ENCODE peak calls at places on chromosomes 6 and 20, in seven cellular contexts. One of them, this sample, is unnamed.

GRCh38 chr6:111096246-111096645 is 8.9 kb downstream of the SLC16A10 start:
- DNase-seq in PC-3: peak
- DNase-seq in GM12878: no peak
- DNase-seq in endodermal cell: no peak
- DNase-seq in HepG2: no peak
- DNase-seq in colonic mucosa: peak
- DNase-seq in keratinocyte: peak
- DNase-seq in this sample: peak

GRCh38 chr6:142861711-142862110 is 83.3 kb downstream of the HIVEP2 start:
- DNase-seq in HepG2: no peak
- DNase-seq in PC-3: no peak
- DNase-seq in keratinocyte: no peak
- DNase-seq in colonic mucosa: no peak
- DNase-seq in GM12878: no peak
- DNase-seq in endodermal cell: no peak
- DNase-seq in this sample: no peak

GRCh38 chr6:163529605-163530004 is 115.1 kb downstream of the QKI start:
- DNase-seq in endodermal cell: no peak
- DNase-seq in PC-3: peak
- DNase-seq in HepG2: no peak
- DNase-seq in keratinocyte: peak
- DNase-seq in colonic mucosa: no peak
- DNase-seq in GM12878: no peak
- DNase-seq in this sample: no peak

GRCh38 chr6:39078695-39079094 is 30.1 kb downstream of the GLP1R start:
- DNase-seq in colonic mucosa: no peak
- DNase-seq in HepG2: no peak
- DNase-seq in endodermal cell: peak
- DNase-seq in PC-3: no peak
- DNase-seq in keratinocyte: no peak
- DNase-seq in GM12878: no peak
- DNase-seq in this sample: no peak

GRCh38 chr6:33744001-33744848 is 2.5 kb downstream of the IP6K3 start:
- DNase-seq in endodermal cell: peak
- DNase-seq in GM12878: no peak
- DNase-seq in keratinocyte: peak
- DNase-seq in PC-3: peak
- DNase-seq in HepG2: peak
- DNase-seq in colonic mucosa: peak
- DNase-seq in this sample: no peak

GRCh38 chr6:127100510-127101140 is 17.8 kb upstream of the RSPO3 start:
- DNase-seq in endodermal cell: no peak
- DNase-seq in PC-3: peak
- DNase-seq in HepG2: no peak
- DNase-seq in colonic mucosa: no peak
- DNase-seq in GM12878: no peak
- DNase-seq in keratinocyte: no peak
- DNase-seq in this sample: no peak

GRCh38 chr6:56513631-56514030 is 129.1 kb downstream of the DST start:
- DNase-seq in GM12878: no peak
- DNase-seq in HepG2: no peak
- DNase-seq in colonic mucosa: no peak
- DNase-seq in keratinocyte: no peak
- DNase-seq in endodermal cell: no peak
- DNase-seq in PC-3: peak
- DNase-seq in this sample: no peak

GRCh38 chr6:116215414-116215813 is 38.5 kb downstream of the TSPYL4 start:
- DNase-seq in GM12878: no peak
- DNase-seq in PC-3: peak
- DNase-seq in endodermal cell: no peak
- DNase-seq in colonic mucosa: no peak
- DNase-seq in keratinocyte: no peak
- DNase-seq in HepG2: no peak
- DNase-seq in this sample: no peak

GRCh38 chr20:53722515-53723036 is 128.9 kb upstream of the ZNF217 start:
- DNase-seq in colonic mucosa: no peak
- DNase-seq in GM12878: no peak
- DNase-seq in HepG2: no peak
- DNase-seq in keratinocyte: no peak
- DNase-seq in endodermal cell: no peak
- DNase-seq in PC-3: no peak
- DNase-seq in this sample: no peak

GRCh38 chr6:132790450-132790849 is 8.0 kb downstream of the SLC18B1 start:
- DNase-seq in keratinocyte: no peak
- DNase-seq in colonic mucosa: no peak
- DNase-seq in GM12878: no peak
- DNase-seq in endodermal cell: no peak
- DNase-seq in HepG2: no peak
- DNase-seq in PC-3: no peak
- DNase-seq in this sample: no peak

GRCh38 chr20:13425401-13425800 is 204.3 kb downstream of the ISM1 start:
- DNase-seq in GM12878: no peak
- DNase-seq in HepG2: no peak
- DNase-seq in colonic mucosa: no peak
- DNase-seq in endodermal cell: no peak
- DNase-seq in keratinocyte: no peak
- DNase-seq in PC-3: no peak
- DNase-seq in this sample: no peak

GRCh38 chr6:138555294-138555988 is 56.1 kb upstream of the NHSL1 start:
- DNase-seq in colonic mucosa: no peak
- DNase-seq in HepG2: peak
- DNase-seq in keratinocyte: no peak
- DNase-seq in GM12878: peak
- DNase-seq in endodermal cell: peak
- DNase-seq in PC-3: peak
- DNase-seq in this sample: no peak

GRCh38 chr6:103122766-103123601 is 1729.5 kb downstream of the GRIK2 start:
- DNase-seq in endodermal cell: peak
- DNase-seq in PC-3: peak
- DNase-seq in keratinocyte: no peak
- DNase-seq in colonic mucosa: peak
- DNase-seq in GM12878: no peak
- DNase-seq in HepG2: peak
- DNase-seq in this sample: no peak

GRCh38 chr6:41497994-41498393 is 48.2 kb upstream of the FOXP4 start:
- DNase-seq in endodermal cell: no peak
- DNase-seq in keratinocyte: no peak
- DNase-seq in HepG2: no peak
- DNase-seq in PC-3: peak
- DNase-seq in colonic mucosa: no peak
- DNase-seq in GM12878: no peak
- DNase-seq in this sample: no peak

GRCh38 chr20:38676576-38676975 is 47.7 kb upstream of the SLC32A1 start:
- DNase-seq in GM12878: no peak
- DNase-seq in endodermal cell: no peak
- DNase-seq in colonic mucosa: no peak
- DNase-seq in HepG2: no peak
- DNase-seq in keratinocyte: no peak
- DNase-seq in PC-3: no peak
- DNase-seq in this sample: no peak

GRCh38 chr20:7858851-7859250 is 81.4 kb downstream of the HAO1 start:
- DNase-seq in PC-3: no peak
- DNase-seq in colonic mucosa: no peak
- DNase-seq in GM12878: no peak
- DNase-seq in endodermal cell: no peak
- DNase-seq in HepG2: no peak
- DNase-seq in keratinocyte: no peak
- DNase-seq in this sample: no peak

GRCh38 chr6:41966961-41967311 is 25.3 kb upstream of the CCND3 start:
- DNase-seq in keratinocyte: peak
- DNase-seq in endodermal cell: peak
- DNase-seq in PC-3: peak
- DNase-seq in HepG2: peak
- DNase-seq in colonic mucosa: no peak
- DNase-seq in GM12878: no peak
- DNase-seq in this sample: no peak

GRCh38 chr6:114297135-114297534 is 45.7 kb downstream of the HS3ST5 start:
- DNase-seq in HepG2: no peak
- DNase-seq in GM12878: no peak
- DNase-seq in colonic mucosa: no peak
- DNase-seq in PC-3: no peak
- DNase-seq in endodermal cell: no peak
- DNase-seq in keratinocyte: no peak
- DNase-seq in this sample: no peak

GRCh38 chr6:43709654-43710303 is 22.2 kb upstream of the MRPS18A start:
- DNase-seq in endodermal cell: peak
- DNase-seq in GM12878: no peak
- DNase-seq in keratinocyte: no peak
- DNase-seq in HepG2: no peak
- DNase-seq in colonic mucosa: no peak
- DNase-seq in PC-3: no peak
- DNase-seq in this sample: peak

DNA sequence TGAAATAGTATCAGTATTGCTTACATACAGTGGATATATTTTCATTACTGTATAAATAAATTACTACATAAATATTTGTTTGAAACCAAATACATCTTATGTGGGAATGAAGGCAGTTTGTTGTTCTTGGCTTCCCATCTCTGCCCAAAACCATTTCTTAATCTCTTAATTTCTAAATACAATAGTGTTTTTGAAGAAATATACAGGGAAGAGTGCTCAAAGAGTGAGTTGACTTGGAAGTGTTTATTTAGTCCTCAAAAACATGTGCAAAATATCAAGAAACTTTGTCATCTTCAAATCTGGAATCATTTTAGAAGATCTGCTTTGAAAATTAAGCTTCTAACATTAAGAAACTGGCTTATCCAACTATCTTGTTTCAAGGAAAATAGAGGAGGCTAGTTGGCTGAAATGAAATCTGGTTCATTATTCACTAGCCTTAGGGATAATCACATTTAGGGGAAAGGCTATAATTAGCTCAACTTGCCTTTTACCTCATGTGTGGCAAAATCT is 259.8 kb upstream of the FLRT3 start:
- DNase-seq in colonic mucosa: no peak
- DNase-seq in HepG2: no peak
- DNase-seq in PC-3: no peak
- DNase-seq in endodermal cell: no peak
- DNase-seq in keratinocyte: no peak
- DNase-seq in GM12878: no peak
- DNase-seq in this sample: no peak
- H3K9ac ChIP-seq in colonic mucosa: no peak
- H3K9ac ChIP-seq in HepG2: no peak
- H3K9ac ChIP-seq in PC-3: no peak
- H3K9ac ChIP-seq in endodermal cell: no peak
- H3K9ac ChIP-seq in keratinocyte: no peak
- H3K9ac ChIP-seq in GM12878: no peak
- H3K9ac ChIP-seq in this sample: no peak

DNA sequence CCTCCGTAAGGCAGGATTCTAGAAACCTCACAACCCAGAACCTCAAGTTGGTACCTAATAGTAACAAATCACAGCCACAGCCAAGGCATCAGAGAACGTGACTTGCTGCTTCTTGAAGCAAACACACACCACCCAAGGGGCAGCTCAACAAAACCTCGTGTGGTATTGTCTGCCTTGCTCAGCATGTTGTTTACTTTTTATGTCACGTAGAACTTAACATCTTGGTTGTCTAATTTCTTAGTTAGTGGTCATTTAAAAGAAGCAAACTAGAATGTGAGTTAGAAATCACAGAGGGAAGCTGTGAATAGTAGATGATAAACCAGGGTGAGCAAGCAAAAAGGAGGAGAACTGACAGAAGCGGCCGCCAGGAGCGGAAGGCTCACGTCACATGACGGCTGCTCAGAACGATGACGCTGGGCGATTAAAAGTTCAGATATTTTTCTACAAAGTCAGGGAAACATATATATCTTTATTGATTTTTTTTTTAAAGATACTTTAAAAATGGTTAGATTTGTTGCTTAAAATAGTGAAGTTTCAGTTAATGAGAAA is 51.5 kb upstream of the KIF25 start:
- DNase-seq in keratinocyte: no peak
- DNase-seq in endodermal cell: no peak
- DNase-seq in PC-3: no peak
- DNase-seq in colonic mucosa: no peak
- DNase-seq in GM12878: no peak
- DNase-seq in HepG2: no peak
- DNase-seq in this sample: no peak
- TF ChIP-seq CTCF in keratinocyte: no peak
- TF ChIP-seq CTCF in endodermal cell: no peak
- TF ChIP-seq CTCF in PC-3: no peak
- TF ChIP-seq CTCF in colonic mucosa: no peak
- TF ChIP-seq CTCF in GM12878: no peak
- TF ChIP-seq CTCF in HepG2: no peak
- TF ChIP-seq CTCF in this sample: peak

DNA sequence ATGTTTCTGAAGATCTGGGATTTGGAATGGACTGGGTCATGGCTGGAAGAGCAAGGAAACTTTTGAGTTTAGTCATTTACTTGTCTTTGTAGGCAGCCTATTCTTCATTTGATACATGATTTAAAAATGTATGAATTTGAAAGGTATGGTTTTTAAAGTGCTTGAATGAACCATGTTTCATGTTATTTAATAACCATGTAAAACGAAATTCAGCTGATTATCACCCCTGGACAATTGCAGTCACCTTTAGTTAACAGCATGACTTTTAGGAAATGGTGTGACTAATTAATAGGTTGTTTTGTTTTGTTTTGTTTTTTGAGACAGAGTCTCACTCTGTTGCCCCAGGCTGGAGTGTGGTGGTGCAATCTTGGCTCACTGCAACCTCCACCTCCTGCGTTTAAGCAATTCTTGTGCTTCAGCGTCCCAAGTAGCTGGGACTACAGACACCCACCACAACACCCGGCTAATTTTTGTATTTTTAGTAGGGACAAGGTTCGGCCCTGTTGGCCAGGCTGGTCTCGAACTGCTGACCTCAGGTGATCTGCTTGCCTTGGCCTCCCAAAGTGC is 2.1 kb downstream of the STX11 start:
- DNase-seq in endodermal cell: no peak
- DNase-seq in PC-3: no peak
- DNase-seq in keratinocyte: no peak
- DNase-seq in GM12878: no peak
- DNase-seq in colonic mucosa: no peak
- DNase-seq in HepG2: no peak
- DNase-seq in this sample: no peak
- H3K4me3 ChIP-seq in endodermal cell: no peak
- H3K4me3 ChIP-seq in PC-3: no peak
- H3K4me3 ChIP-seq in keratinocyte: no peak
- H3K4me3 ChIP-seq in GM12878: peak
- H3K4me3 ChIP-seq in colonic mucosa: no peak
- H3K4me3 ChIP-seq in HepG2: no peak
- H3K4me3 ChIP-seq in this sample: no peak

GRCh38 chr20:23130622-23130916 is 44.4 kb upstream of the CD93 start:
- DNase-seq in GM12878: no peak
- DNase-seq in keratinocyte: no peak
- DNase-seq in colonic mucosa: no peak
- DNase-seq in PC-3: no peak
- DNase-seq in HepG2: no peak
- DNase-seq in endodermal cell: no peak
- DNase-seq in this sample: no peak

GRCh38 chr20:23127506-23128279 is 41.6 kb upstream of the CD93 start:
- DNase-seq in GM12878: no peak
- DNase-seq in HepG2: no peak
- DNase-seq in keratinocyte: no peak
- DNase-seq in PC-3: no peak
- DNase-seq in colonic mucosa: no peak
- DNase-seq in endodermal cell: no peak
- DNase-seq in this sample: no peak

GRCh38 chr20:23129891-23130621 is 43.9 kb upstream of the CD93 start:
- DNase-seq in endodermal cell: no peak
- DNase-seq in keratinocyte: no peak
- DNase-seq in PC-3: no peak
- DNase-seq in GM12878: no peak
- DNase-seq in colonic mucosa: no peak
- DNase-seq in HepG2: no peak
- DNase-seq in this sample: no peak

GRCh38 chr20:23128461-23129125 is 42.5 kb upstream of the CD93 start:
- DNase-seq in HepG2: no peak
- DNase-seq in GM12878: no peak
- DNase-seq in PC-3: no peak
- DNase-seq in keratinocyte: no peak
- DNase-seq in colonic mucosa: no peak
- DNase-seq in endodermal cell: no peak
- DNase-seq in this sample: no peak

GRCh38 chr20:23129256-23129655 is 43.1 kb upstream of the CD93 start:
- DNase-seq in PC-3: no peak
- DNase-seq in GM12878: no peak
- DNase-seq in colonic mucosa: no peak
- DNase-seq in HepG2: no peak
- DNase-seq in keratinocyte: no peak
- DNase-seq in endodermal cell: no peak
- DNase-seq in this sample: no peak
- H3K9ac ChIP-seq in PC-3: no peak
- H3K9ac ChIP-seq in GM12878: no peak
- H3K9ac ChIP-seq in colonic mucosa: no peak
- H3K9ac ChIP-seq in HepG2: no peak
- H3K9ac ChIP-seq in keratinocyte: no peak
- H3K9ac ChIP-seq in endodermal cell: no peak
- H3K9ac ChIP-seq in this sample: no peak